ENCODE peak calls at places on chromosomes 13 and 19, in eight cellular contexts. I, U, Z, V, Y, A, X and N are unnamed samples.

GRCh38 chr13:101341464-101341863 is 74.8 kb downstream of the NALCN start:
- DNase-seq in A (no peak), X (no peak), V (no peak), Y (no peak), Z (no peak), U (no peak), I (no peak), N (peak; percentile 12)

GRCh38 chr19:2274937-2275535 is 6.9 kb downstream of the PEAK3 start:
- DNase-seq in Z (peak; percentile 72), A (no peak), U (peak; percentile 45), X (no peak), I (no peak), Y (peak; percentile 49), V (peak; percentile 79), N (peak; percentile 63)

GRCh38 chr13:57425531-57425930 is 206.0 kb upstream of the PCDH17 start:
- DNase-seq in Y (no peak), V (no peak), Z (no peak), X (no peak), I (no peak), A (peak; percentile 56), U (no peak), N (no peak)

GRCh38 chr13:51246411-51247298 is 24.5 kb downstream of the FAM124A start:
- DNase-seq in I (no peak), U (no peak), Z (no peak), X (no peak), A (no peak), V (no peak), Y (no peak), N (no peak)

GRCh38 chr19:49403404-49404187 is 15.5 kb downstream of the KASH5 start:
- DNase-seq in X (no peak), U (no peak), Y (no peak), Z (no peak), I (no peak), A (no peak), V (peak; percentile 100), N (no peak)

GRCh38 chr19:5567360-5567970 is at the start of gene TINCR:
- DNase-seq in U (peak; percentile 5), A (no peak), I (no peak), Z (peak; percentile 19), X (no peak), Y (no peak), V (peak; percentile 39), N (no peak)

GRCh38 chr13:77136902-77137420 is 110.0 kb upstream of the FBXL3 start:
- DNase-seq in U (no peak), Z (no peak), Y (no peak), X (no peak), V (no peak), A (no peak), I (no peak), N (peak; percentile 89)

GRCh38 chr13:105971720-105972119 is 563.7 kb downstream of the EFNB2 start:
- DNase-seq in A (no peak), X (no peak), V (no peak), Y (no peak), I (no peak), U (no peak), Z (no peak), N (peak; percentile 49)

GRCh38 chr13:89910166-89910565 is 1437.3 kb upstream of the MIR17HG start:
- DNase-seq in X (no peak), V (no peak), Z (no peak), Y (no peak), A (no peak), I (no peak), U (no peak), N (no peak)

GRCh38 chr13:28094311-28094710 is 6.1 kb downstream of the FLT3 start:
- DNase-seq in Z (no peak), X (no peak), V (no peak), Y (no peak), I (no peak), U (no peak), A (no peak), N (no peak)

GRCh38 chr19:40378509-40378908 is 11.5 kb downstream of the HIPK4 start:
- DNase-seq in Z (no peak), V (no peak), Y (no peak), U (no peak), I (no peak), X (no peak), A (no peak), N (no peak)

GRCh38 chr13:51524312-51524711 is 60.0 kb upstream of the WDFY2 start:
- DNase-seq in A (no peak), Z (no peak), I (peak; percentile 26), V (no peak), U (no peak), X (no peak), Y (no peak), N (peak; percentile 79)